ENCODE peak calls at places on chromosomes 16 and 17, in four cellular contexts. C is mesendoderm, Z is IMR-90, R is H1. J is an unnamed sample.

GRCh38 chr16:1309888-1310831 is 724 bp downstream of the UBE2I start:
- DNase-seq in C (no peak), Z (peak; percentile 45), R (no peak), J (no peak)

GRCh38 chr16:86462334-86463084 is 47.8 kb upstream of the FOXF1 start:
- DNase-seq in C (no peak), Z (peak; percentile 100), R (no peak), J (no peak)

GRCh38 chr17:50708050-50709000 is 611 bp upstream of the ANKRD40 start:
- DNase-seq in C (no peak), Z (no peak), R (no peak), J (no peak)

GRCh38 chr17:20243524-20243923 is 223.8 kb downstream of the LGALS9B start:
- DNase-seq in C (no peak), Z (peak; percentile 37), R (no peak), J (no peak)

GRCh38 chr16:88453621-88454314 is 688 bp downstream of the ZFPM1 start:
- DNase-seq in C (peak; percentile 81), Z (no peak), R (no peak), J (no peak)

GRCh38 chr17:14331200-14331981 is 30.5 kb downstream of the HS3ST3B1 start:
- DNase-seq in C (peak; percentile 84), Z (no peak), R (no peak), J (peak; percentile 73)

GRCh38 chr17:81021531-81022370 is 13.2 kb upstream of the BAIAP2 start:
- DNase-seq in C (no peak), Z (no peak), R (no peak), J (no peak)

GRCh38 chr17:18256351-18256750 is 2.2 kb downstream of the FLII start:
- DNase-seq in C (no peak), Z (no peak), R (no peak), J (no peak)

GRCh38 chr17:41689497-41690299 is 1.0 kb downstream of the EIF1 start:
- DNase-seq in C (peak; percentile 82), Z (peak; percentile 69), R (no peak), J (no peak)

GRCh38 chr17:9368631-9369030 is 207.0 kb downstream of the STX8 start:
- DNase-seq in C (no peak), Z (peak; percentile 5), R (no peak), J (no peak)
- H3K56ac ChIP-seq in C (no peak overlapping the region), Z (no peak overlapping the region), R (no peak overlapping the region), J (no peak overlapping the region)

DNA sequence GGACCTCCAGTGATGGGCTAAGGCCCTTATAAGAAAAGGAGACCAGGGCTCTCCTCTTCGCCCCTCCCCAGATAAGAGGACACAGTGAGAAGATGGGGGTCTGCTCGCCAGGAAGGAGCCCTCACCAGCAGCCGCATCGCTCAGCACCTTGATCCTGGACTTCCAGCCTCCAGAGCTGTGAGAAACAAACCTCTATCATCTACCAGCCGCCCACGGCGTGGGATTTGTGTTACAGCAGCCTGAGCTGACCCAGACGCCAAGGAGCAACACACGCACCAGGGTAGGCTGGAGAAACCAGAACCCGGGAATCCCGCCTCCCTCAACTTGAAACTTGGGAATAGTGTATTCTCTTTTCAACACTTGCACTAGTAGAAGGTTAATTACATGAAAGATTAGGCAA is 4.2 kb upstream of the ZG16B start:
- DNase-seq in C (no peak), Z (no peak), R (no peak), J (no peak)
- H3K56ac ChIP-seq in C (no peak overlapping the region), Z (no peak overlapping the region), R (no peak overlapping the region), J (no peak overlapping the region)

GRCh38 chr17:62807812-62808575 is at the start of gene MARCHF10:
- DNase-seq in C (peak; percentile 42), Z (no peak), R (no peak), J (peak; percentile 80)
- H3K56ac ChIP-seq in C (no peak within 1 kb of the TSS), Z (no peak within 1 kb of the TSS), R (no peak within 1 kb of the TSS), J (no peak within 1 kb of the TSS)

GRCh38 chr17:4313482-4314114 is 49.8 kb upstream of the ANKFY1 start:
- DNase-seq in C (no peak), Z (no peak), R (no peak), J (no peak)
- H3K56ac ChIP-seq in C (no peak overlapping the region), Z (no peak overlapping the region), R (no peak overlapping the region), J (no peak overlapping the region)

DNA sequence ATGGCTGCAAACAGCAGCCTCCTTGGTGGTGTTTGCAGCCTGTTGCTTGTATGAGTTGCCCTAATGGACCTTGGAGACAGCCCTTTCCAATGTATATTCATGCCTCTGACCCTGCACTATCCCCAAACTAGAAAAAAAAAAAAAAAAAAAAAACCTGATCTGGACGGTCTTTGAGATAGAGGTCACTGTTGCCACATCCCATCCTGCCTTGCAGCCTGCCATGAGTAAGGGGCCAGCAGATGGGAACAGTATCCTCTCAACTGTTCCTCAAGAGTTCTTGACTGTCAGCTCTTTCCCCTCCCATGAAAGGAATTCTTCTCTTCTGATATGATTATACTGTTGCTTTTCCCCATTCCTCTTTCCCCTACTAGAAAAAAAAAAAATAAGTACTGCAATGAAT is 152.4 kb downstream of the SSH2 start:
- DNase-seq in C (no peak), Z (no peak), R (no peak), J (no peak)
- H3K56ac ChIP-seq in C (no peak overlapping the region), Z (no peak overlapping the region), R (no peak overlapping the region), J (no peak overlapping the region)

DNA sequence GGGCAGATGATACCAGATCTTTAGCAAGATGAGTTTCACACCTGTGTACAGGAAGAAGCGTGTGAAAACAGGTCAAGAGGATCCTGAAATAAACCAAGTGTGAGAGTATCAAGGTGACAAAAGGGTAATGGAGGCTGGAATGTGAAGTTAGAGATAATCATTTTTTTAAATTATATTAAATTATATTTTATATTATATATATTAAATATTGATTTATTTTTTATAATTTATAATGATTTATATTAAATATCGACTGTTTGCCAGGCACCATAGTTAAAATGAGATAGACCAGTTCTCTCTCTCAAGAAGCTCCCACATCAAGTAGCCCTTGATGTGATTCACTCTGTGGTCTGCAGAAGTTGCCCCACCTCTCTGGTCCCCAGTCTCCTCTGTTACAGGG is 360.2 kb upstream of the HSBP1 start:
- DNase-seq in C (no peak), Z (no peak), R (no peak), J (no peak)
- H3K56ac ChIP-seq in C (no peak overlapping the region), Z (no peak overlapping the region), R (no peak overlapping the region), J (no peak overlapping the region)